ENCODE peak calls at places on chromosomes 7 and 10, in four cellular contexts. One of them, this sample, is unnamed. For H3K4me1 and H3K9me3, the result is how much of the 10 kb centered on the place peaks cover.

GRCh38 chr7:44218418-44219201 is 17.8 kb downstream of the YKT6 start:
- DNase-seq in heart left ventricle: no peak
- DNase-seq in stomach: no peak
- DNase-seq in esophagus squamous epithelium: no peak
- DNase-seq in this sample: no peak

GRCh38 chr10:70479626-70480253 is 1.2 kb downstream of the PALD1 start:
- DNase-seq in heart left ventricle: no peak
- DNase-seq in stomach: no peak
- DNase-seq in esophagus squamous epithelium: no peak
- DNase-seq in this sample: no peak

GRCh38 chr7:73850781-73851207 is 8.5 kb upstream of the METTL27 start:
- DNase-seq in heart left ventricle: no peak
- DNase-seq in stomach: no peak
- DNase-seq in esophagus squamous epithelium: no peak
- DNase-seq in this sample: no peak

GRCh38 chr7:136086712-136087111 is 109.6 kb upstream of the MTPN start:
- DNase-seq in heart left ventricle: peak
- DNase-seq in stomach: peak
- DNase-seq in esophagus squamous epithelium: no peak
- DNase-seq in this sample: peak

GRCh38 chr10:131777921-131778320 is 122.9 kb upstream of the PPP2R2D start:
- DNase-seq in heart left ventricle: no peak
- DNase-seq in stomach: peak
- DNase-seq in esophagus squamous epithelium: no peak
- DNase-seq in this sample: no peak

GRCh38 chr7:80910228-80910627 is 8.6 kb downstream of the SEMA3C start:
- DNase-seq in heart left ventricle: no peak
- DNase-seq in stomach: no peak
- DNase-seq in esophagus squamous epithelium: no peak
- DNase-seq in this sample: no peak

GRCh38 chr7:156949541-156950380 is at the start of gene NOM1:
- DNase-seq in heart left ventricle: peak
- DNase-seq in stomach: peak
- DNase-seq in esophagus squamous epithelium: peak
- DNase-seq in this sample: peak

GRCh38 chr7:151687523-151688235 is 168.0 kb upstream of the RHEB start:
- DNase-seq in heart left ventricle: peak
- DNase-seq in stomach: peak
- DNase-seq in esophagus squamous epithelium: no peak
- DNase-seq in this sample: peak

GRCh38 chr10:119852277-119852676 is 20.4 kb downstream of the MCMBP start:
- DNase-seq in heart left ventricle: no peak
- DNase-seq in stomach: no peak
- DNase-seq in esophagus squamous epithelium: no peak
- DNase-seq in this sample: no peak

GRCh38 chr10:28842321-28842720 is 165.0 kb downstream of the BAMBI start:
- DNase-seq in heart left ventricle: no peak
- DNase-seq in stomach: no peak
- DNase-seq in esophagus squamous epithelium: no peak
- DNase-seq in this sample: no peak

GRCh38 chr7:111108526-111108925 is 17.6 kb downstream of the LRRN3 start:
- DNase-seq in heart left ventricle: no peak
- DNase-seq in stomach: no peak
- DNase-seq in esophagus squamous epithelium: no peak
- DNase-seq in this sample: no peak

GRCh38 chr7:156638443-156639077 is 2.0 kb upstream of the RNF32 start:
- DNase-seq in heart left ventricle: no peak
- DNase-seq in stomach: no peak
- DNase-seq in esophagus squamous epithelium: no peak
- DNase-seq in this sample: no peak

GRCh38 chr7:26081627-26082026 is 70.4 kb upstream of the NFE2L3 start:
- DNase-seq in heart left ventricle: no peak
- DNase-seq in stomach: no peak
- DNase-seq in esophagus squamous epithelium: no peak
- DNase-seq in this sample: no peak

GRCh38 chr7:48168159-48168558 is 3.1 kb upstream of the ABCA13 start:
- DNase-seq in heart left ventricle: no peak
- DNase-seq in stomach: no peak
- DNase-seq in esophagus squamous epithelium: no peak
- DNase-seq in this sample: no peak

GRCh38 chr10:132443998-132444876 is 47.2 kb downstream of the PWWP2B start:
- DNase-seq in heart left ventricle: no peak
- DNase-seq in stomach: no peak
- DNase-seq in esophagus squamous epithelium: no peak
- DNase-seq in this sample: no peak

GRCh38 chr10:26468691-26469090 is 30.6 kb downstream of the APBB1IP start:
- DNase-seq in heart left ventricle: no peak
- DNase-seq in stomach: no peak
- DNase-seq in esophagus squamous epithelium: no peak
- DNase-seq in this sample: no peak

GRCh38 chr7:139505563-139505962 is 17.9 kb upstream of the CLEC2L start:
- DNase-seq in heart left ventricle: no peak
- DNase-seq in stomach: no peak
- DNase-seq in esophagus squamous epithelium: no peak
- DNase-seq in this sample: no peak

GRCh38 chr7:38452615-38453014 is 178.6 kb downstream of the AMPH start:
- DNase-seq in heart left ventricle: no peak
- DNase-seq in stomach: no peak
- DNase-seq in esophagus squamous epithelium: no peak
- DNase-seq in this sample: no peak

GRCh38 chr7:155260498-155260872 is 37.2 kb upstream of the INSIG1 start:
- DNase-seq in heart left ventricle: no peak
- DNase-seq in stomach: no peak
- DNase-seq in esophagus squamous epithelium: no peak
- DNase-seq in this sample: no peak

GRCh38 chr10:4867520-4868356 is 41.7 kb downstream of the AKR1E2 start:
- DNase-seq in heart left ventricle: no peak
- DNase-seq in stomach: no peak
- DNase-seq in esophagus squamous epithelium: no peak
- DNase-seq in this sample: no peak

GRCh38 chr10:16809074-16809718 is 8.0 kb downstream of the RSU1 start:
- DNase-seq in heart left ventricle: peak
- DNase-seq in stomach: peak
- DNase-seq in esophagus squamous epithelium: no peak
- DNase-seq in this sample: no peak

GRCh38 chr7:150734293-150734692 is 2.9 kb upstream of the GIMAP5 start:
- DNase-seq in heart left ventricle: no peak
- DNase-seq in stomach: no peak
- DNase-seq in esophagus squamous epithelium: no peak
- DNase-seq in this sample: no peak

GRCh38 chr10:103661951-103662405 is 168.5 kb downstream of the NEURL1 start:
- DNase-seq in heart left ventricle: no peak
- DNase-seq in stomach: no peak
- DNase-seq in esophagus squamous epithelium: no peak
- DNase-seq in this sample: no peak

GRCh38 chr7:55524558-55525310 is 47.6 kb downstream of the VOPP1 start:
- DNase-seq in heart left ventricle: no peak
- DNase-seq in stomach: peak
- DNase-seq in esophagus squamous epithelium: no peak
- DNase-seq in this sample: no peak

GRCh38 chr10:87546221-87546620 is 41.5 kb downstream of the MINPP1 start:
- DNase-seq in heart left ventricle: no peak
- DNase-seq in stomach: no peak
- DNase-seq in esophagus squamous epithelium: no peak
- DNase-seq in this sample: no peak

GRCh38 chr7:158802535-158803199 is 26.6 kb downstream of the ESYT2 start:
- DNase-seq in heart left ventricle: no peak
- DNase-seq in stomach: no peak
- DNase-seq in esophagus squamous epithelium: no peak
- DNase-seq in this sample: no peak

GRCh38 chr10:89431977-89432376 is 17.6 kb downstream of the IFIT5 start:
- DNase-seq in heart left ventricle: no peak
- DNase-seq in stomach: no peak
- DNase-seq in esophagus squamous epithelium: no peak
- DNase-seq in this sample: no peak

GRCh38 chr10:14386202-14386593 is 55.5 kb upstream of the FRMD4A start:
- DNase-seq in heart left ventricle: no peak
- DNase-seq in stomach: no peak
- DNase-seq in esophagus squamous epithelium: no peak
- DNase-seq in this sample: no peak

GRCh38 chr10:50396491-50397311 is 145.4 kb upstream of the ASAH2 start:
- DNase-seq in heart left ventricle: no peak
- DNase-seq in stomach: no peak
- DNase-seq in esophagus squamous epithelium: no peak
- DNase-seq in this sample: no peak

GRCh38 chr10:50398823-50399222 is 147.5 kb upstream of the ASAH2 start:
- DNase-seq in heart left ventricle: no peak
- DNase-seq in stomach: no peak
- DNase-seq in esophagus squamous epithelium: no peak
- DNase-seq in this sample: no peak

GRCh38 chr10:50395279-50395678 is 144.0 kb upstream of the ASAH2 start:
- DNase-seq in heart left ventricle: no peak
- DNase-seq in stomach: no peak
- DNase-seq in esophagus squamous epithelium: no peak
- DNase-seq in this sample: no peak

GRCh38 chr10:50398383-50398782 is 147.1 kb upstream of the ASAH2 start:
- DNase-seq in heart left ventricle: no peak
- DNase-seq in stomach: no peak
- DNase-seq in esophagus squamous epithelium: no peak
- DNase-seq in this sample: no peak

DNA sequence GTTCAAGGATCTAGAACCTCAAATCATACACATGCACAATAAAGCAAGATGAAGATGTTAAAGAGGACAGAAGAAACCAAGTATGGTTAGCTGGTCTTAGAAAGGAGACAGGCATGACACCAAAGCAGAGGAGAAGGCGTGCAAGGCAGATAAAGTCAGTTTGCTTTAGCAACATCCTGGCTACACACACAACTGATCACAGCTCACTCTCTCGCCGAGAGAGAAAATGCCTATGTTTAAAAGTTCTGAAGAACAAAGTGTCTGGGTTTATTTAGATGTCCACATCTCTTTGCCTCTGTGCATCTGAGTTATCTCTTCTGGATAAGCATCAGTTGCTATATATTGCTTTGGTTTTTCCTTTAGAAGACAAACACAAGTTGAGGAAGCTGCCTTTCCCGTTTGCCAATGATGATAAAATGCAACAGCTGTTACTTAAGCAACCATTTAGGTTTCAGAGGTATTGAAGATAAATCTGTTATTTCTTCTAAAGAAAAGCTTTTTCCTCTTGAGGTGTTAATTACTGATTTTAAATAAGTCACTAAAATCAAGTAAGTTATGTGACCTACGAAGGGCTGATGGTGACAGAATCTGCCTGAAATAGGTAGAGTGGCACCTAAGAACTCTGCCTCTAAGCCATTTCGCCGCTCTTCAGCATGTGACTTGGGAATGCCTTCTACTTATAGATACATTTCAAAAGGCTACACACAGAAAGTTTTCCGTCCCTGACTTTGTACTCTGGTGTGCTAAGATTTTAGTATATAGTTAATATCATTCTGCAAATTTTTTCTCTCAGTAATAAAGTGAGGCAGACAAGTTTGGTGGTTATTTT is 146.2 kb upstream of the ASAH2 start:
- DNase-seq in heart left ventricle: no peak
- DNase-seq in stomach: no peak
- DNase-seq in esophagus squamous epithelium: no peak
- DNase-seq in this sample: no peak
- H3K4me1 ChIP-seq in heart left ventricle: under half
- H3K4me1 ChIP-seq in stomach: under half
- H3K4me1 ChIP-seq in esophagus squamous epithelium: half or more
- H3K4me1 ChIP-seq in this sample: under half

GRCh38 chr10:93496322-93497041 is at the start of gene CEP55:
- DNase-seq in heart left ventricle: peak
- DNase-seq in stomach: peak
- DNase-seq in esophagus squamous epithelium: peak
- DNase-seq in this sample: peak
- TF ChIP-seq POLR2A in heart left ventricle: peak
- TF ChIP-seq POLR2A in stomach: no peak
- TF ChIP-seq POLR2A in esophagus squamous epithelium: no peak
- TF ChIP-seq POLR2A in this sample: no peak

GRCh38 chr7:64706625-64707292 is 40.8 kb downstream of the ZNF107 start:
- DNase-seq in heart left ventricle: no peak
- DNase-seq in stomach: no peak
- DNase-seq in esophagus squamous epithelium: no peak
- DNase-seq in this sample: no peak
- H3K9me3 ChIP-seq in heart left ventricle: half or more
- H3K9me3 ChIP-seq in stomach: half or more
- H3K9me3 ChIP-seq in esophagus squamous epithelium: half or more
- H3K9me3 ChIP-seq in this sample: half or more

DNA sequence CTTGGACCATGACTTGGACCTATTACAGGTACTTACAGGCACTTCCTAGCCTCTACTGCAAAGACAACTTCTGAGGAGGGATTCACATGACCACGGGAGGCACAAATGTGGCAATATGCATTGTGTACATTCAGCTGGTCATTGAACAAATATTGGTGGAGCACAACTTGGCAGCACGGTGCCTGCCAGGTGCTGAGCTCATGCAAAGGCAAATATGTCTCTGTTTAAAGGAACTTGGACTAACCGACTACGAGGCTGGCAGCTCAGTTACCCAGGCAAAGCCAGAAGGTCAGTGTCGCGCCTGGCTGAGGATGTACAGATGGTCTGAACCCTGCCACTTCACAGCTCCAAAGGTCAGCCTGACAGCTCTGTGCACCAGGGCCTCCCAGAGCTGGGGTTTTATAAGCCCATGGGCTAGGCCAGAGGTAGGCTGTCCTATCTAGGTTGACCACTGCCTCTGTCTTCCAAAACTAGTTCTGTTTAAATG is 6.1 kb downstream of the DENND11 start:
- DNase-seq in heart left ventricle: no peak
- DNase-seq in stomach: peak
- DNase-seq in esophagus squamous epithelium: no peak
- DNase-seq in this sample: no peak
- H3K4me1 ChIP-seq in heart left ventricle: under half
- H3K4me1 ChIP-seq in stomach: under half
- H3K4me1 ChIP-seq in esophagus squamous epithelium: half or more
- H3K4me1 ChIP-seq in this sample: under half